ENCODE peak calls at places on chromosomes 3 and 15, in four cellular contexts. A is HCT116, J is HepG2, Z is K562. X is an unnamed sample.

GRCh38 chr3:196661400-196661799 is 21.9 kb downstream of the NRROS start:
- DNase-seq in Z (no peak), J (no peak), A (no peak), X (no peak)

GRCh38 chr3:177185035-177185574 is 12.2 kb downstream of the TBL1XR1 start:
- DNase-seq in Z (no peak), J (no peak), A (no peak), X (no peak)

GRCh38 chr15:57697588-57697987 is 8.9 kb upstream of the POLR2M start:
- DNase-seq in J (no peak), Z (no peak), A (no peak), X (no peak)

GRCh38 chr3:69385723-69386483 is at the start of gene FRMD4B:
- DNase-seq in A (no peak), Z (no peak), J (peak; percentile 3), X (no peak)

GRCh38 chr3:134126153-134126552 is 96.4 kb upstream of the SLCO2A1 start:
- DNase-seq in A (no peak), Z (no peak), J (no peak), X (no peak)

GRCh38 chr15:89409184-89409992 is 74.8 kb upstream of the POLG start:
- DNase-seq in Z (no peak), J (no peak), A (no peak), X (no peak)

GRCh38 chr3:11719406-11720219 is 75.9 kb upstream of the VGLL4 start:
- DNase-seq in J (peak; percentile 73), Z (peak; percentile 70), A (peak; percentile 78), X (no peak)

GRCh38 chr3:151312972-151313371 is 3.6 kb downstream of the GPR87 start:
- DNase-seq in J (no peak), Z (no peak), A (no peak), X (no peak)

GRCh38 chr15:29470794-29471193 is 201.2 kb upstream of the NSMCE3 start:
- DNase-seq in A (no peak), Z (no peak), J (no peak), X (no peak)

GRCh38 chr3:130354430-130354829 is 9.0 kb downstream of the COL6A5 start:
- DNase-seq in Z (peak; percentile 54), A (no peak), J (no peak), X (no peak)

GRCh38 chr3:48516571-48516970 is 12.6 kb upstream of the SHISA5 start:
- DNase-seq in J (no peak), A (no peak), Z (no peak), X (no peak)

GRCh38 chr15:77224352-77224751 is 153.4 kb upstream of the TSPAN3 start:
- DNase-seq in J (peak; percentile 53), Z (no peak), A (no peak), X (no peak)

GRCh38 chr3:166900866-166901577 is 479.1 kb downstream of the ZBBX start:
- DNase-seq in Z (no peak), J (no peak), A (no peak), X (no peak)

GRCh38 chr3:163601426-163601825 is 1476.9 kb downstream of the SI start:
- DNase-seq in Z (no peak), A (no peak), J (no peak), X (no peak)

GRCh38 chr3:122025296-122025695 is 3.2 kb upstream of the ILDR1 start:
- DNase-seq in A (no peak), Z (no peak), J (no peak), X (no peak)

GRCh38 chr15:77023576-77024272 is 28.8 kb downstream of the PSTPIP1 start:
- DNase-seq in J (no peak), Z (no peak), A (no peak), X (no peak)

GRCh38 chr15:66883322-66883911 is 181.4 kb downstream of the SMAD6 start:
- DNase-seq in J (peak; percentile 77), Z (no peak), A (peak; percentile 98), X (peak; percentile 99)

GRCh38 chr15:92624401-92624991 is 31.1 kb downstream of the FAM174B start:
- DNase-seq in Z (no peak), A (no peak), J (no peak), X (no peak)

GRCh38 chr3:157469571-157470294 is 33.1 kb downstream of the PTX3 start:
- DNase-seq in J (no peak), Z (no peak), A (no peak), X (no peak)

GRCh38 chr15:70596354-70597055 is 166.9 kb downstream of the UACA start:
- DNase-seq in J (peak; percentile 89), Z (no peak), A (peak; percentile 71), X (peak; percentile 20)

GRCh38 chr15:74378853-74379252 is 11.4 kb upstream of the CYP11A1 start:
- DNase-seq in J (no peak), A (no peak), Z (no peak), X (no peak)

GRCh38 chr3:66378256-66378655 is 122.6 kb downstream of the LRIG1 start:
- DNase-seq in Z (peak; percentile 17), J (no peak), A (peak; percentile 6), X (no peak)

GRCh38 chr15:57560976-57561711 is 30.6 kb upstream of the MYZAP start:
- DNase-seq in A (peak; percentile 55), Z (peak; percentile 75), J (peak; percentile 62), X (peak; percentile 48)

GRCh38 chr3:194960446-194961032 is 274.9 kb downstream of the FAM43A start:
- DNase-seq in Z (no peak), J (no peak), A (no peak), X (no peak)

GRCh38 chr3:136893848-136894443 is 31.9 kb downstream of the NCK1 start:
- DNase-seq in J (peak; percentile 12), Z (no peak), A (no peak), X (peak; percentile 52)

GRCh38 chr3:116443096-116443793 is 2.0 kb downstream of the LSAMP start:
- DNase-seq in A (no peak), Z (no peak), J (no peak), X (no peak)

GRCh38 chr3:52982839-52983238 is 63.0 kb downstream of the SFMBT1 start:
- DNase-seq in J (no peak), Z (no peak), A (no peak), X (no peak)

GRCh38 chr3:165868088-165868487 is 30.9 kb upstream of the BCHE start:
- DNase-seq in Z (no peak), A (no peak), J (no peak), X (no peak)

GRCh38 chr3:100548053-100548452 is 55.6 kb downstream of the TMEM45A start:
- DNase-seq in J (no peak), A (no peak), Z (no peak), X (no peak)

GRCh38 chr15:85485956-85486567 is 105.7 kb downstream of the AKAP13 start:
- DNase-seq in Z (peak; percentile 74), A (peak; percentile 50), J (peak; percentile 75), X (peak; percentile 69)

GRCh38 chr15:64901914-64902313 is 9.8 kb upstream of the ANKDD1A start:
- DNase-seq in J (no peak), Z (no peak), A (no peak), X (no peak)

GRCh38 chr15:28185148-28185895 is 86.2 kb upstream of the OCA2 start:
- DNase-seq in A (no peak), J (no peak), Z (no peak), X (no peak)

GRCh38 chr3:185207931-185208746 is 45.7 kb downstream of the EHHADH start:
- DNase-seq in J (no peak), Z (no peak), A (no peak), X (no peak)
- TF ChIP-seq TCF7L2 in J (no peak), Z (no peak), A (no peak), X (no peak)

DNA sequence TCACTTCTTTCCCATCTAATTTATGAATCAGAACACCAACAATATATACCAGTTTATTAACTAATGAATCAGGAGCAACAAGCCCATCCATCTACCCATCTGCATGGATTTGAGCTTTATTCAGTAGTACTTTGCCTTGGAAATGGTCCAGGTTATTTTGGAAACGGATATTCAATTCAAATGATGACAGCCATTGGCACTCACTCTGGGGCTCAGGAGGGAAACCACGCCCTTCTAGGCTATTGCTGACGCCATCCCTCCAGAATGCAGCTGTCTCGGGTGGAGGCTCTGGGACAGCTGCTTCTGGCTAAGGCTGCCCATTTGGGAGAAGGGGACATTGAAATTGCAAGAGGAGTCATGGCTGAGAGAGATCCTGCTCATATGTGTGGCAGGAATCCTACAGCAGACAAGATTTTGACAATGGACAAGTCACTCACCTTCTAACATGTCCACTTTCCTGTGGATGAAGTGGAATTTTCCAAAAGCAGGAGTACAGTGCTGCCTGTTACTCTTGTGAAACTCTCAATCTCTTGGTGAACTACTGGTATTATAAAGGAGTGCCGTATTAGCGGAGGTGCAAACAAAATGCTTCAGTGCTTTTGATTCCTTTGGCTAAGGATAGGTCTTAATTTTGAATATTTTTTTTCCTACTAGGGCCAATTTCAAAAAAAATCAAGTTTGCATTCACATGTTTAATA is 29.3 kb upstream of the TRAK1 start:
- DNase-seq in J (no peak), A (peak; percentile 68), Z (peak; percentile 37), X (no peak)
- TF ChIP-seq POLR2AphosphoS5 in J (no peak), A (peak; percentile 13), Z (no peak), X (no peak)

DNA sequence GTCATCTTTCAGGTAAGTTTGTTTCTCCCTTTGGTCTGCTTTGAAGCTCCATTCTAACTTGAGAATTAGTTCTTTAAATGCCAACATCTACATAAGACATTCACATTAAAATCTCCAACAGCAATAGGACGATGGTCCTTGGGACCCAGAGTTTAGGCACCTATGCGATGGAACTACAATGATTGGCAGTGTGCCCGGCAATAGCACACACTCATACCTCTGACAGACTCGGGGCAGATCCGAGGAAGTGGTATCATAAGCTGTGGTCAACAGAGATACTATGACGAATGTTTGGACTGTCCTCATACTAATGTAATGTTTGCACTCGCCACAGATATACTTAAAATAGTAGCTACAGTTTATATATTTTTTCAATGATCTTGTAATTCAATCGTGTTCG is 34.2 kb upstream of the NR2F2 start:
- DNase-seq in Z (peak; percentile 31), A (no peak), J (no peak), X (no peak)
- TF ChIP-seq TCF7L2 in Z (no peak), A (no peak), J (no peak), X (no peak)

DNA sequence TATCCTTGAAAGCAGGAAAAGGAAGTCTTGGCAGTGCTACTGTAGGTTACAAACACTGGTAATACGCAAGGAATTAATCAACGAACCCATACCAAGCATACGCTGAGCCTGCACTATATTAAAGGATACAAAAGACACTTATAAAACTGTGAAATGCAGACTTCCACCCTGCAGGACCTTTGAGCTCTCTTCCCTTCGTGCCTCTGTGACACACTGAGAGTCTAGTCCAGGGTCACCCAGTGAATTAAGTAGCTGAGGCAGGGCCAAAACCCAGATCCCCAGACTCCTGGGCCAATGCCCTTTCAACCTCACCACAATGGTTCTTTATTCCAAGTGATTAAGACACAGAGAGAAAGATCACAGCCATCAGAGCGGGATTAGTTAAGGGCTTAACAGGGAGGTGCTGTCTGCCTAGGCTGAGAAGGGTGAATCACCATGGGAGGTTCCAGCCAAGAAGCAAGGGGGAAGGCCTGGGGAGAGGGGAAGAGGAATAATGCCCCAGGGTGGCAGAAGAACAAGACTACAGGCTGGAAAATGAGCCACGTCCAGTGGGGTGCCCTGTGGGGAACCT is 6.8 kb downstream of the ANXA2 start:
- DNase-seq in J (peak; percentile 88), Z (peak; percentile 51), A (peak; percentile 87), X (no peak)
- TF ChIP-seq POLR2AphosphoS5 in J (no peak), Z (no peak), A (peak; percentile 53), X (peak; percentile 49)

DNA sequence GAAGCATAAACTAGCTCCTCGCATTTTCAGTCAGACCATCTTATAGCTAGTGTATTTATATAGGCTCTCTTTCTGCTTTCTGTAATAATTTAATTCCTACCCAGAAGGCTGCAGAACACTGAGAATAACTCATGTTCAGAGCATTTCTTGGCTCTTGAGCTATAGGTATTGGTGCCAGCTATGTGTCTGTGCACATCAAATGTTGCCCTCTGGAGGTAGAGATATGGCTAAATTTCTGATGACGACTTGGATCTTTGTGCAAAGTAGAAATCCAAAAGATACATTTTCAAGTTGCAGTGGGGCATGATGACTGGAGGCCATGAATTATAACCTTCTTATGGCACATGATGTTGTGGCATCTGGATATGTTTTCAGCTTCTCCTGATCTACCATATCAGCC is 336.2 kb upstream of the TPM1 start:
- DNase-seq in Z (no peak), A (no peak), J (no peak), X (no peak)
- TF ChIP-seq TCF7L2 in Z (no peak), A (no peak), J (no peak), X (no peak)

GRCh38 chr3:32082727-32083126 is 23.7 kb upstream of the GPD1L start:
- DNase-seq in J (no peak), Z (no peak), A (no peak), X (no peak)
- TF ChIP-seq POLR2AphosphoS5 in J (no peak), Z (no peak), A (no peak), X (no peak)

X was measured in Panc1.